ENCODE peak calls at places on chromosomes 4 and X, in ten cellular contexts. One of them, this sample, is unnamed.

GRCh38 chr4:128177376-128177959 is 110.1 kb downstream of the PGRMC2 start:
- DNase-seq in cardiac muscle cell: peak
- DNase-seq in Peyer's patch: no peak
- DNase-seq in H9: no peak
- DNase-seq in breast epithelium: no peak
- DNase-seq in left lung: no peak
- DNase-seq in CD8-positive, alpha-beta T cell: no peak
- DNase-seq in IMR-90: no peak
- DNase-seq in heart right ventricle: no peak
- DNase-seq in dorsolateral prefrontal cortex: no peak
- DNase-seq in this sample: no peak

GRCh38 chr4:132502096-132502552 is 647.0 kb upstream of the PCDH10 start:
- DNase-seq in H9: no peak
- DNase-seq in breast epithelium: no peak
- DNase-seq in CD8-positive, alpha-beta T cell: no peak
- DNase-seq in IMR-90: no peak
- DNase-seq in dorsolateral prefrontal cortex: no peak
- DNase-seq in left lung: no peak
- DNase-seq in heart right ventricle: no peak
- DNase-seq in cardiac muscle cell: no peak
- DNase-seq in Peyer's patch: no peak
- DNase-seq in this sample: no peak

GRCh38 chr4:109294006-109294405 is 8.5 kb downstream of the COL25A1 start:
- DNase-seq in IMR-90: no peak
- DNase-seq in Peyer's patch: no peak
- DNase-seq in dorsolateral prefrontal cortex: no peak
- DNase-seq in left lung: no peak
- DNase-seq in H9: peak
- DNase-seq in cardiac muscle cell: peak
- DNase-seq in breast epithelium: no peak
- DNase-seq in CD8-positive, alpha-beta T cell: no peak
- DNase-seq in heart right ventricle: no peak
- DNase-seq in this sample: no peak

GRCh38 chr4:45183905-45184304 is 457.5 kb upstream of the GNPDA2 start:
- DNase-seq in H9: no peak
- DNase-seq in Peyer's patch: no peak
- DNase-seq in left lung: no peak
- DNase-seq in CD8-positive, alpha-beta T cell: no peak
- DNase-seq in cardiac muscle cell: peak
- DNase-seq in IMR-90: no peak
- DNase-seq in dorsolateral prefrontal cortex: no peak
- DNase-seq in breast epithelium: no peak
- DNase-seq in heart right ventricle: no peak
- DNase-seq in this sample: no peak

GRCh38 chrX:37783284-37783683 is 3.4 kb downstream of the CYBB start:
- DNase-seq in Peyer's patch: no peak
- DNase-seq in heart right ventricle: peak
- DNase-seq in left lung: peak
- DNase-seq in cardiac muscle cell: no peak
- DNase-seq in IMR-90: no peak
- DNase-seq in CD8-positive, alpha-beta T cell: no peak
- DNase-seq in dorsolateral prefrontal cortex: no peak
- DNase-seq in breast epithelium: no peak
- DNase-seq in H9: no peak
- DNase-seq in this sample: no peak

GRCh38 chrX:129493643-129494042 is 29.6 kb downstream of the SMARCA1 start:
- DNase-seq in IMR-90: peak
- DNase-seq in CD8-positive, alpha-beta T cell: no peak
- DNase-seq in cardiac muscle cell: peak
- DNase-seq in Peyer's patch: no peak
- DNase-seq in heart right ventricle: no peak
- DNase-seq in dorsolateral prefrontal cortex: no peak
- DNase-seq in breast epithelium: no peak
- DNase-seq in left lung: no peak
- DNase-seq in H9: no peak
- DNase-seq in this sample: no peak

GRCh38 chrX:130834149-130834548 is 68.9 kb downstream of the ENOX2 start:
- DNase-seq in left lung: no peak
- DNase-seq in heart right ventricle: no peak
- DNase-seq in breast epithelium: no peak
- DNase-seq in H9: peak
- DNase-seq in IMR-90: no peak
- DNase-seq in dorsolateral prefrontal cortex: no peak
- DNase-seq in cardiac muscle cell: no peak
- DNase-seq in CD8-positive, alpha-beta T cell: no peak
- DNase-seq in Peyer's patch: no peak
- DNase-seq in this sample: no peak

GRCh38 chr4:2805712-2806391 is 13.0 kb downstream of the SH3BP2 start:
- DNase-seq in Peyer's patch: peak
- DNase-seq in IMR-90: no peak
- DNase-seq in H9: no peak
- DNase-seq in dorsolateral prefrontal cortex: no peak
- DNase-seq in breast epithelium: no peak
- DNase-seq in CD8-positive, alpha-beta T cell: peak
- DNase-seq in left lung: peak
- DNase-seq in cardiac muscle cell: peak
- DNase-seq in heart right ventricle: peak
- DNase-seq in this sample: no peak

DNA sequence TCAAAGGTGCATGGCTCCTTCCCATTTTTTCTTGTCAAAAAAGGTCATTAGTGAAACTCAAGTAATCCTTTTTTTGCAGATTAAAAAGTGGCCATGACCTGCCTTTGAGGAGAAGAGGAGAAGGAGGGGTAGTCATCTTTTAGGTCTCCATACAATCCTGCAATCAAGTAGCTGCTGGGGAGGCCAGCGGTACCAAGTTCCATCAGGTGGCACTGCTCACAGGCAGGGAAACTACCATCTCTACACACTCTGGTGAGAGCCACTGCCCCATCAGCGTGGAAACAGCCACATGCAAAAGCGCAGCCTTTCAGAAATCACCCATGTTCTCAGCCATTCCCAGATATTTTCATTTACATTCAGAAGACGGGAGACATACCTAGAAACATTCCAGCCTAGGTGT is 162.0 kb downstream of the TSPAN5 start:
- DNase-seq in cardiac muscle cell: no peak
- DNase-seq in Peyer's patch: no peak
- DNase-seq in CD8-positive, alpha-beta T cell: no peak
- DNase-seq in heart right ventricle: no peak
- DNase-seq in dorsolateral prefrontal cortex: no peak
- DNase-seq in left lung: no peak
- DNase-seq in IMR-90: no peak
- DNase-seq in H9: no peak
- DNase-seq in breast epithelium: no peak
- DNase-seq in this sample: no peak
- H3K27ac ChIP-seq in cardiac muscle cell: no peak
- H3K27ac ChIP-seq in Peyer's patch: no peak
- H3K27ac ChIP-seq in CD8-positive, alpha-beta T cell: no peak
- H3K27ac ChIP-seq in heart right ventricle: no peak
- H3K27ac ChIP-seq in dorsolateral prefrontal cortex: peak
- H3K27ac ChIP-seq in left lung: no peak
- H3K27ac ChIP-seq in IMR-90: no peak
- H3K27ac ChIP-seq in H9: no peak
- H3K27ac ChIP-seq in breast epithelium: no peak
- H3K27ac ChIP-seq in this sample: no peak

GRCh38 chr4:139734201-139734874 is 68.7 kb downstream of the MGST2 start:
- DNase-seq in IMR-90: peak
- DNase-seq in dorsolateral prefrontal cortex: peak
- DNase-seq in breast epithelium: peak
- DNase-seq in Peyer's patch: no peak
- DNase-seq in left lung: no peak
- DNase-seq in CD8-positive, alpha-beta T cell: no peak
- DNase-seq in heart right ventricle: no peak
- DNase-seq in cardiac muscle cell: peak
- DNase-seq in H9: no peak
- DNase-seq in this sample: no peak

GRCh38 chr4:139734875-139735380 is 69.3 kb downstream of the MGST2 start:
- DNase-seq in breast epithelium: peak
- DNase-seq in cardiac muscle cell: peak
- DNase-seq in H9: peak
- DNase-seq in left lung: peak
- DNase-seq in CD8-positive, alpha-beta T cell: peak
- DNase-seq in IMR-90: peak
- DNase-seq in heart right ventricle: peak
- DNase-seq in Peyer's patch: peak
- DNase-seq in dorsolateral prefrontal cortex: peak
- DNase-seq in this sample: peak

GRCh38 chr4:139736257-139736626 is 70.6 kb downstream of the MGST2 start:
- DNase-seq in left lung: no peak
- DNase-seq in cardiac muscle cell: no peak
- DNase-seq in breast epithelium: no peak
- DNase-seq in CD8-positive, alpha-beta T cell: no peak
- DNase-seq in heart right ventricle: no peak
- DNase-seq in Peyer's patch: no peak
- DNase-seq in H9: no peak
- DNase-seq in dorsolateral prefrontal cortex: no peak
- DNase-seq in IMR-90: no peak
- DNase-seq in this sample: no peak

GRCh38 chr4:139736661-139737060 is 71.0 kb downstream of the MGST2 start:
- DNase-seq in Peyer's patch: no peak
- DNase-seq in left lung: no peak
- DNase-seq in cardiac muscle cell: peak
- DNase-seq in H9: no peak
- DNase-seq in CD8-positive, alpha-beta T cell: no peak
- DNase-seq in dorsolateral prefrontal cortex: no peak
- DNase-seq in breast epithelium: no peak
- DNase-seq in IMR-90: no peak
- DNase-seq in heart right ventricle: no peak
- DNase-seq in this sample: no peak

DNA sequence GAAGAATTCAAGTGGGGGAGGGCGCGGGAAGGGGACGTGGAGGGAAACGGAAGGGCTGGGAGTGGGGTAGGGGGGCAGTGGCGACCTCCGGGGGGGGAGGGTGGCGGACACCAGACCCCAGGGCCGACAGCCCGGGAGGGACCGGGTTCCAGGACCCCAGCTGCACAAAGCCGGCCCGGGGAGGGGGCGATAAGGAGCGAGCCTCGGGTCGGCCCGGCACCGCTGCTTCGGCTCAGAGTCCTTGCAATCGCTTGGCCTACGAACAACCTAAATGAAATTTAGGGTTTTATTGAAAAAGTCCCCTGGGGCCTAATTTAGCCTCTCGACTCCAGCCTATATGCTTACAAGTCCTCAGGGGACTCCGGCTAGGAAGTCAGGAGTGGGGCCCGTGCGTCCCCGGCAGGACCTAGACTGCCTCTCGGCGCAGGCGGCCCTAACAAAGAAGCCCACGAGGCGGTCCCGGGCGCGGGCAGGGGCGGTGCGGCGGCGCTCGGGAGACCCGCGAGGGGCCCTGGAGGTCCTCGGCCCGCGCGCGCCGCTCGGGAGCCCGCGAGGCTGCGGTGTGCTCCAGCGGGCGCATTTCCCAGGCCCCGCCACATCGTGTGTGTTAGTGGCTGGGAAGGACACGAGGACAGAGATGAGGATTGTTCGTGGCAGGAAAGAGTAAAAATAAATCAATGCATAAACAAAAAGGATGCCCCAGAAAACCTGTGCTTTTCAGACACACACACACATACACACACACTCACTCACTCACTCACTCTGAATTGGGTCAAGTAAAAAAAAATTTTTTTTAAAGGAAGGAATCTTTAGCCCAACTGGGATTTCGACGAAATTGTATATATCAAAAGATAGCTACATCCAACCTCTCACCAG is 70.0 kb downstream of the MGST2 start:
- DNase-seq in Peyer's patch: no peak
- DNase-seq in cardiac muscle cell: peak
- DNase-seq in breast epithelium: no peak
- DNase-seq in dorsolateral prefrontal cortex: no peak
- DNase-seq in H9: peak
- DNase-seq in CD8-positive, alpha-beta T cell: no peak
- DNase-seq in left lung: peak
- DNase-seq in IMR-90: no peak
- DNase-seq in heart right ventricle: peak
- DNase-seq in this sample: peak
- H3K27ac ChIP-seq in Peyer's patch: peak
- H3K27ac ChIP-seq in cardiac muscle cell: peak
- H3K27ac ChIP-seq in breast epithelium: peak
- H3K27ac ChIP-seq in dorsolateral prefrontal cortex: peak
- H3K27ac ChIP-seq in H9: no peak
- H3K27ac ChIP-seq in CD8-positive, alpha-beta T cell: no peak
- H3K27ac ChIP-seq in left lung: peak
- H3K27ac ChIP-seq in IMR-90: peak
- H3K27ac ChIP-seq in heart right ventricle: peak
- H3K27ac ChIP-seq in this sample: peak

DNA sequence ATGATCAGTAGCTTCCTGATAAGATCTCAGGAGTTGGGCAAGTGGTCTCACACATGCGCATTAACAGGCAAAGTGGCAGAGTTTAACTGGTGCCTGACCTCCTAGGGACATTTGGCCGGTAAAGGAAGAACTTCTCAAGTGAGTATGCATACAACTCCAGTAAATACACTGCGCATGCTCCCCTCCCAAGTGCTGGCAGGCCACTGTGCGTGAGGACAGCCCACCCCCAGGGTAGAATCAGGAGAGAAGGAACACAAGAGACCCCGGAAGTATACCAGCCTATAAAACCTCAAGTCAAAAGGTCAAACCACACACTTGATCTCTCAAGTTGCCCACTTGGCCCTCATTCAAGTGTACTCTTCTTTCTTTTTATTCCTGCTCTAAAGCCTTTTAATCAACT is 225.5 kb upstream of the ANKRD50 start:
- DNase-seq in CD8-positive, alpha-beta T cell: no peak
- DNase-seq in breast epithelium: no peak
- DNase-seq in cardiac muscle cell: no peak
- DNase-seq in left lung: no peak
- DNase-seq in H9: no peak
- DNase-seq in Peyer's patch: no peak
- DNase-seq in heart right ventricle: no peak
- DNase-seq in IMR-90: no peak
- DNase-seq in dorsolateral prefrontal cortex: no peak
- DNase-seq in this sample: no peak
- H3K27ac ChIP-seq in CD8-positive, alpha-beta T cell: no peak
- H3K27ac ChIP-seq in breast epithelium: no peak
- H3K27ac ChIP-seq in cardiac muscle cell: no peak
- H3K27ac ChIP-seq in left lung: no peak
- H3K27ac ChIP-seq in H9: no peak
- H3K27ac ChIP-seq in Peyer's patch: no peak
- H3K27ac ChIP-seq in heart right ventricle: no peak
- H3K27ac ChIP-seq in IMR-90: no peak
- H3K27ac ChIP-seq in dorsolateral prefrontal cortex: no peak
- H3K27ac ChIP-seq in this sample: no peak

GRCh38 chr4:69757464-69757863 is 3.0 kb downstream of the SULT1B1 start:
- DNase-seq in IMR-90: no peak
- DNase-seq in left lung: no peak
- DNase-seq in heart right ventricle: no peak
- DNase-seq in cardiac muscle cell: no peak
- DNase-seq in Peyer's patch: no peak
- DNase-seq in CD8-positive, alpha-beta T cell: no peak
- DNase-seq in breast epithelium: no peak
- DNase-seq in dorsolateral prefrontal cortex: no peak
- DNase-seq in H9: no peak
- DNase-seq in this sample: no peak

GRCh38 chr4:69759189-69759604 is 1.2 kb downstream of the SULT1B1 start:
- DNase-seq in CD8-positive, alpha-beta T cell: no peak
- DNase-seq in dorsolateral prefrontal cortex: no peak
- DNase-seq in cardiac muscle cell: no peak
- DNase-seq in H9: no peak
- DNase-seq in IMR-90: no peak
- DNase-seq in heart right ventricle: no peak
- DNase-seq in breast epithelium: no peak
- DNase-seq in left lung: no peak
- DNase-seq in Peyer's patch: no peak
- DNase-seq in this sample: no peak

GRCh38 chr4:69763233-69763632 is 2.8 kb upstream of the SULT1B1 start:
- DNase-seq in CD8-positive, alpha-beta T cell: no peak
- DNase-seq in heart right ventricle: no peak
- DNase-seq in cardiac muscle cell: no peak
- DNase-seq in H9: no peak
- DNase-seq in breast epithelium: no peak
- DNase-seq in dorsolateral prefrontal cortex: no peak
- DNase-seq in Peyer's patch: no peak
- DNase-seq in left lung: no peak
- DNase-seq in IMR-90: no peak
- DNase-seq in this sample: no peak

GRCh38 chr4:69764311-69764710 is 3.9 kb upstream of the SULT1B1 start:
- DNase-seq in dorsolateral prefrontal cortex: no peak
- DNase-seq in breast epithelium: no peak
- DNase-seq in CD8-positive, alpha-beta T cell: no peak
- DNase-seq in IMR-90: no peak
- DNase-seq in left lung: no peak
- DNase-seq in cardiac muscle cell: peak
- DNase-seq in H9: no peak
- DNase-seq in heart right ventricle: no peak
- DNase-seq in Peyer's patch: no peak
- DNase-seq in this sample: no peak

GRCh38 chr4:69760455-69760854 is at the start of gene SULT1B1:
- DNase-seq in CD8-positive, alpha-beta T cell: peak
- DNase-seq in Peyer's patch: peak
- DNase-seq in H9: no peak
- DNase-seq in IMR-90: peak
- DNase-seq in heart right ventricle: no peak
- DNase-seq in cardiac muscle cell: peak
- DNase-seq in left lung: peak
- DNase-seq in breast epithelium: no peak
- DNase-seq in dorsolateral prefrontal cortex: no peak
- DNase-seq in this sample: no peak
- H3K27ac ChIP-seq in CD8-positive, alpha-beta T cell: peak
- H3K27ac ChIP-seq in Peyer's patch: no peak
- H3K27ac ChIP-seq in H9: no peak
- H3K27ac ChIP-seq in IMR-90: no peak
- H3K27ac ChIP-seq in heart right ventricle: no peak
- H3K27ac ChIP-seq in cardiac muscle cell: no peak
- H3K27ac ChIP-seq in left lung: peak
- H3K27ac ChIP-seq in breast epithelium: no peak
- H3K27ac ChIP-seq in dorsolateral prefrontal cortex: peak
- H3K27ac ChIP-seq in this sample: no peak